ENCODE peak calls at places on chromosomes 2 and 18, in four cellular contexts. One of them, this sample, is unnamed.

GRCh38 chr2:219107837-219108236 is 47.1 kb upstream of the IHH start:
- DNase-seq in RWPE1: no peak
- DNase-seq in astrocyte of the spinal cord: no peak
- DNase-seq in AG08396: no peak
- DNase-seq in this sample: no peak

GRCh38 chr2:188381614-188382013 is 89.9 kb downstream of the GULP1 start:
- DNase-seq in RWPE1: peak
- DNase-seq in astrocyte of the spinal cord: peak
- DNase-seq in AG08396: peak
- DNase-seq in this sample: no peak

GRCh38 chr18:60413944-60414547 is 41.5 kb upstream of the MC4R start:
- DNase-seq in RWPE1: no peak
- DNase-seq in astrocyte of the spinal cord: no peak
- DNase-seq in AG08396: no peak
- DNase-seq in this sample: no peak

GRCh38 chr2:242040303-242040655 is 170.8 kb downstream of the RTP5 start:
- DNase-seq in RWPE1: no peak
- DNase-seq in astrocyte of the spinal cord: no peak
- DNase-seq in AG08396: no peak
- DNase-seq in this sample: no peak

GRCh38 chr2:15638720-15639119 is 47.1 kb downstream of the DDX1 start:
- DNase-seq in RWPE1: no peak
- DNase-seq in astrocyte of the spinal cord: peak
- DNase-seq in AG08396: peak
- DNase-seq in this sample: no peak

GRCh38 chr2:230335864-230336506 is 9.0 kb downstream of the SP140L start:
- DNase-seq in RWPE1: no peak
- DNase-seq in astrocyte of the spinal cord: no peak
- DNase-seq in AG08396: no peak
- DNase-seq in this sample: no peak

GRCh38 chr2:217714268-217714643 is 288.5 kb downstream of the TNS1 start:
- DNase-seq in RWPE1: peak
- DNase-seq in astrocyte of the spinal cord: no peak
- DNase-seq in AG08396: peak
- DNase-seq in this sample: no peak

GRCh38 chr18:31454066-31454708 is 6.6 kb downstream of the DSG3 start:
- DNase-seq in RWPE1: peak
- DNase-seq in astrocyte of the spinal cord: peak
- DNase-seq in AG08396: no peak
- DNase-seq in this sample: no peak

GRCh38 chr2:41963661-41964525 is 83.9 kb upstream of the PKDCC start:
- DNase-seq in RWPE1: no peak
- DNase-seq in astrocyte of the spinal cord: peak
- DNase-seq in AG08396: no peak
- DNase-seq in this sample: no peak

GRCh38 chr2:96097951-96098823 is 18.2 kb downstream of the ADRA2B start:
- DNase-seq in RWPE1: no peak
- DNase-seq in astrocyte of the spinal cord: no peak
- DNase-seq in AG08396: no peak
- DNase-seq in this sample: no peak

GRCh38 chr18:60123031-60123430 is 223.2 kb downstream of the PMAIP1 start:
- DNase-seq in RWPE1: no peak
- DNase-seq in astrocyte of the spinal cord: no peak
- DNase-seq in AG08396: no peak
- DNase-seq in this sample: no peak

GRCh38 chr2:208350610-208351009 is 56.0 kb upstream of the PTH2R start:
- DNase-seq in RWPE1: no peak
- DNase-seq in astrocyte of the spinal cord: peak
- DNase-seq in AG08396: peak
- DNase-seq in this sample: no peak

GRCh38 chr2:160014227-160014626 is 48.2 kb downstream of the PLA2R1 start:
- DNase-seq in RWPE1: no peak
- DNase-seq in astrocyte of the spinal cord: no peak
- DNase-seq in AG08396: no peak
- DNase-seq in this sample: no peak

GRCh38 chr2:189602233-189602632 is 21.6 kb upstream of the SLC40A1 start:
- DNase-seq in RWPE1: no peak
- DNase-seq in astrocyte of the spinal cord: no peak
- DNase-seq in AG08396: no peak
- DNase-seq in this sample: no peak

GRCh38 chr18:14912967-14913366 is 165.0 kb downstream of the ANKRD30B start:
- DNase-seq in RWPE1: no peak
- DNase-seq in astrocyte of the spinal cord: no peak
- DNase-seq in AG08396: no peak
- DNase-seq in this sample: no peak

GRCh38 chr2:206993964-206994363 is 54.6 kb downstream of the CPO start:
- DNase-seq in RWPE1: no peak
- DNase-seq in astrocyte of the spinal cord: no peak
- DNase-seq in AG08396: no peak
- DNase-seq in this sample: no peak

GRCh38 chr2:178173657-178174056 is 20.7 kb upstream of the OSBPL6 start:
- DNase-seq in RWPE1: no peak
- DNase-seq in astrocyte of the spinal cord: no peak
- DNase-seq in AG08396: no peak
- DNase-seq in this sample: no peak

GRCh38 chr2:240363718-240364581 is 71.5 kb upstream of the GPC1 start:
- DNase-seq in RWPE1: no peak
- DNase-seq in astrocyte of the spinal cord: no peak
- DNase-seq in AG08396: no peak
- DNase-seq in this sample: no peak

GRCh38 chr2:106963893-106964292 is 77.9 kb upstream of the ST6GAL2 start:
- DNase-seq in RWPE1: no peak
- DNase-seq in astrocyte of the spinal cord: no peak
- DNase-seq in AG08396: no peak
- DNase-seq in this sample: no peak

GRCh38 chr2:238238766-238239551 is 879 bp downstream of the HES6 start:
- DNase-seq in RWPE1: no peak
- DNase-seq in astrocyte of the spinal cord: no peak
- DNase-seq in AG08396: no peak
- DNase-seq in this sample: no peak

GRCh38 chr2:208363485-208363884 is 43.1 kb upstream of the PTH2R start:
- DNase-seq in RWPE1: peak
- DNase-seq in astrocyte of the spinal cord: peak
- DNase-seq in AG08396: no peak
- DNase-seq in this sample: no peak

GRCh38 chr2:47737191-47737975 is 45.6 kb upstream of the MSH6 start:
- DNase-seq in RWPE1: no peak
- DNase-seq in astrocyte of the spinal cord: no peak
- DNase-seq in AG08396: no peak
- DNase-seq in this sample: no peak

GRCh38 chr2:170101789-170102188 is 76.2 kb upstream of the MYO3B start:
- DNase-seq in RWPE1: no peak
- DNase-seq in astrocyte of the spinal cord: no peak
- DNase-seq in AG08396: no peak
- DNase-seq in this sample: no peak

GRCh38 chr2:85326406-85326945 is 1.3 kb downstream of the TGOLN2 start:
- DNase-seq in RWPE1: peak
- DNase-seq in astrocyte of the spinal cord: peak
- DNase-seq in AG08396: no peak
- DNase-seq in this sample: peak

GRCh38 chr2:61626827-61627226 is 88.7 kb upstream of the XPO1 start:
- DNase-seq in RWPE1: no peak
- DNase-seq in astrocyte of the spinal cord: no peak
- DNase-seq in AG08396: no peak
- DNase-seq in this sample: no peak

GRCh38 chr18:34122724-34123334 is 101.9 kb downstream of the NOL4 start:
- DNase-seq in RWPE1: peak
- DNase-seq in astrocyte of the spinal cord: peak
- DNase-seq in AG08396: peak
- DNase-seq in this sample: no peak

GRCh38 chr18:22346968-22347611 is 70.6 kb downstream of the CTAGE1 start:
- DNase-seq in RWPE1: no peak
- DNase-seq in astrocyte of the spinal cord: no peak
- DNase-seq in AG08396: no peak
- DNase-seq in this sample: no peak

GRCh38 chr2:42127425-42128424 is 41.4 kb upstream of the EML4 start:
- DNase-seq in RWPE1: no peak
- DNase-seq in astrocyte of the spinal cord: no peak
- DNase-seq in AG08396: no peak
- DNase-seq in this sample: no peak

GRCh38 chr18:58129019-58129374 is 85.0 kb downstream of the NEDD4L start:
- DNase-seq in RWPE1: no peak
- DNase-seq in astrocyte of the spinal cord: no peak
- DNase-seq in AG08396: no peak
- DNase-seq in this sample: no peak

This sample was measured in B cell.